ENCODE peak calls at places on chromosomes 1 and 21, in four cellular contexts. One of them, this sample, is unnamed.

GRCh38 chr21:15932681-15933200 is 203.0 kb downstream of the USP25 start:
- DNase-seq in fibroblast of lung: no peak
- DNase-seq in GM23248: no peak
- DNase-seq in HepG2: no peak
- DNase-seq in this sample: no peak

GRCh38 chr1:228929476-228930027 is 194.3 kb downstream of the RHOU start:
- DNase-seq in HepG2: no peak
- DNase-seq in fibroblast of lung: no peak
- DNase-seq in GM23248: no peak
- DNase-seq in this sample: no peak

GRCh38 chr21:15722591-15723324 is 7.0 kb upstream of the USP25 start:
- DNase-seq in HepG2: no peak
- DNase-seq in fibroblast of lung: no peak
- DNase-seq in GM23248: no peak
- DNase-seq in this sample: no peak

GRCh38 chr1:12428334-12428733 is 189.7 kb downstream of the DHRS3 start:
- DNase-seq in GM23248: no peak
- DNase-seq in fibroblast of lung: no peak
- DNase-seq in HepG2: no peak
- DNase-seq in this sample: no peak

GRCh38 chr1:111214086-111214801 is 13.3 kb upstream of the CHI3L2 start:
- DNase-seq in fibroblast of lung: no peak
- DNase-seq in HepG2: no peak
- DNase-seq in GM23248: no peak
- DNase-seq in this sample: no peak

GRCh38 chr1:115337633-115338456 is at the start of gene NGF:
- DNase-seq in HepG2: no peak
- DNase-seq in GM23248: peak
- DNase-seq in fibroblast of lung: peak
- DNase-seq in this sample: peak

GRCh38 chr1:67560580-67561285 is 124.3 kb upstream of the GADD45A start:
- DNase-seq in fibroblast of lung: no peak
- DNase-seq in GM23248: peak
- DNase-seq in HepG2: no peak
- DNase-seq in this sample: no peak

GRCh38 chr1:83026745-83027144 is 972.2 kb downstream of the TTLL7 start:
- DNase-seq in fibroblast of lung: peak
- DNase-seq in HepG2: no peak
- DNase-seq in GM23248: peak
- DNase-seq in this sample: no peak

GRCh38 chr1:38064232-38064903 is 17.8 kb upstream of the POU3F1 start:
- DNase-seq in fibroblast of lung: peak
- DNase-seq in HepG2: no peak
- DNase-seq in GM23248: peak
- DNase-seq in this sample: peak

GRCh38 chr1:119372493-119373086 is 4.0 kb downstream of the HAO2 start:
- DNase-seq in fibroblast of lung: peak
- DNase-seq in GM23248: peak
- DNase-seq in HepG2: peak
- DNase-seq in this sample: peak

GRCh38 chr1:151995774-151996173 is 2.1 kb upstream of the S100A10 start:
- DNase-seq in HepG2: no peak
- DNase-seq in fibroblast of lung: peak
- DNase-seq in GM23248: peak
- DNase-seq in this sample: no peak

GRCh38 chr1:234958066-234958701 is 170.5 kb downstream of the TOMM20 start:
- DNase-seq in HepG2: peak
- DNase-seq in fibroblast of lung: no peak
- DNase-seq in GM23248: no peak
- DNase-seq in this sample: no peak

GRCh38 chr1:171583581-171584194 is 38.4 kb upstream of the MYOCOS start:
- DNase-seq in HepG2: no peak
- DNase-seq in fibroblast of lung: no peak
- DNase-seq in GM23248: peak
- DNase-seq in this sample: no peak

GRCh38 chr1:206001476-206001888 is 1.7 kb downstream of the RAB7B start:
- DNase-seq in fibroblast of lung: peak
- DNase-seq in HepG2: no peak
- DNase-seq in GM23248: peak
- DNase-seq in this sample: no peak

GRCh38 chr1:14522331-14523241 is 75.9 kb upstream of the KAZN start:
- DNase-seq in fibroblast of lung: peak
- DNase-seq in GM23248: peak
- DNase-seq in HepG2: no peak
- DNase-seq in this sample: peak

GRCh38 chr1:110588486-110588885 is 17.7 kb downstream of the KCNA2 start:
- DNase-seq in HepG2: no peak
- DNase-seq in GM23248: no peak
- DNase-seq in fibroblast of lung: no peak
- DNase-seq in this sample: no peak

DNA sequence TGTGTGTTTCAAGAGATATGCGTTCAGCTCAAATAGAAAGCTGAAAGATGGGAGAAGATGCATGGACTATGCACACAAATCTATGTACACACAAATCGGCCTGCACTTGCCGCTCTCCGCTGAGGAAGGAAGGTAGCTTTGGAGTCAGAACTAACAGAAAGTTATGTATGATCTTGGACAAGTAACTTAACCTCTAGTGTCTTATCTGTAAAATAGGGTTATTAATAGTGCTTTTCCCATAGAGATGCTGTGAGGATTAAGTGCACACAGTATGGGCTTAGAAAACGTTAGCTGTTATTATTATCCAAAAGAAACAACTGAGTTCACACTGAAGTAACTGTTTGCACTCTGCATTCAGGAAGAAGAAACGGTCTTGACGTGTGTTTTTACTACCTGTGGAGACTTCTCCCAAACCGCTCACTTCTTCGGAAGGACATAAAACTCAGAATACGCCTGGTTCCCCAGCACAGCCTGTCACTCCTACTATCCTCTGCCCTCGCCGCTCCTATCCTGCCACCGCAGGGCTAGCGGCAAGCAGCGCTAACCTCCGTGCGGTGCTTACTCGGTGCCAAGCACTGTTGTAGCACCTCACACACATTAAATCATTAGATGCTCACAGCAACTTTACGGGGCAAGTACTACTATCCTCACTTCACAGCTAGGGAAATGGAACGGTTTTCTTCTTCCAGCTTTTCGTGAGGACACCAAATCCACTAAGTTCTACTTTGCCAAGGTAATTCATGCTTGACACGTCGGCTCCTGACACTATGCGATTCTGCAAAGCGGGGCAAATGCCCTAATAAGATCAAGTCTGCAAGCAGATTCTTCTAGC is 1.3 kb downstream of the TGFBR3 start:
- DNase-seq in GM23248: peak
- DNase-seq in fibroblast of lung: peak
- DNase-seq in HepG2: peak
- DNase-seq in this sample: peak
- TF ChIP-seq EZH2 in GM23248: no peak
- TF ChIP-seq EZH2 in fibroblast of lung: no peak
- TF ChIP-seq EZH2 in HepG2: no peak
- TF ChIP-seq EZH2 in this sample: peak

GRCh38 chr21:25638634-25639166 is 358 bp upstream of the JAM2 start:
- DNase-seq in HepG2: no peak
- DNase-seq in GM23248: peak
- DNase-seq in fibroblast of lung: peak
- DNase-seq in this sample: no peak
- TF ChIP-seq EZH2 in HepG2: no peak
- TF ChIP-seq EZH2 in GM23248: no peak
- TF ChIP-seq EZH2 in fibroblast of lung: no peak
- TF ChIP-seq EZH2 in this sample: no peak

GRCh38 chr1:197918815-197919522 is 1.8 kb downstream of the LHX9 start:
- DNase-seq in fibroblast of lung: no peak
- DNase-seq in HepG2: no peak
- DNase-seq in GM23248: no peak
- DNase-seq in this sample: peak
- TF ChIP-seq EZH2 in fibroblast of lung: peak
- TF ChIP-seq EZH2 in HepG2: peak
- TF ChIP-seq EZH2 in GM23248: peak
- TF ChIP-seq EZH2 in this sample: peak

GRCh38 chr1:165355221-165355976 is 1.1 kb downstream of the LMX1A start:
- DNase-seq in GM23248: no peak
- DNase-seq in fibroblast of lung: no peak
- DNase-seq in HepG2: no peak
- DNase-seq in this sample: peak

GRCh38 chr1:165355977-165356811 is at the start of gene LMX1A:
- DNase-seq in GM23248: peak
- DNase-seq in fibroblast of lung: no peak
- DNase-seq in HepG2: no peak
- DNase-seq in this sample: peak

GRCh38 chr1:165353731-165354671 is 2.5 kb downstream of the LMX1A start:
- DNase-seq in GM23248: no peak
- DNase-seq in fibroblast of lung: no peak
- DNase-seq in HepG2: no peak
- DNase-seq in this sample: peak

GRCh38 chr1:165354739-165355138 is 1.8 kb downstream of the LMX1A start:
- DNase-seq in GM23248: no peak
- DNase-seq in fibroblast of lung: no peak
- DNase-seq in HepG2: no peak
- DNase-seq in this sample: peak

GRCh38 chr1:165356876-165357275 is 361 bp upstream of the LMX1A start:
- DNase-seq in fibroblast of lung: no peak
- DNase-seq in GM23248: no peak
- DNase-seq in HepG2: no peak
- DNase-seq in this sample: peak
- TF ChIP-seq EZH2 in fibroblast of lung: no peak
- TF ChIP-seq EZH2 in GM23248: no peak
- TF ChIP-seq EZH2 in HepG2: no peak
- TF ChIP-seq EZH2 in this sample: no peak

GRCh38 chr1:77891200-77891599 is 2.8 kb downstream of the NEXN start:
- DNase-seq in GM23248: no peak
- DNase-seq in fibroblast of lung: no peak
- DNase-seq in HepG2: no peak
- DNase-seq in this sample: no peak

GRCh38 chr1:77889671-77890070 is 1.2 kb downstream of the NEXN start:
- DNase-seq in fibroblast of lung: peak
- DNase-seq in GM23248: peak
- DNase-seq in HepG2: no peak
- DNase-seq in this sample: no peak

GRCh38 chr1:77888071-77888428 is 374 bp upstream of the NEXN start:
- DNase-seq in HepG2: peak
- DNase-seq in GM23248: peak
- DNase-seq in fibroblast of lung: peak
- DNase-seq in this sample: no peak

GRCh38 chr1:77889240-77889637 is 815 bp downstream of the NEXN start:
- DNase-seq in GM23248: peak
- DNase-seq in fibroblast of lung: peak
- DNase-seq in HepG2: peak
- DNase-seq in this sample: peak

DNA sequence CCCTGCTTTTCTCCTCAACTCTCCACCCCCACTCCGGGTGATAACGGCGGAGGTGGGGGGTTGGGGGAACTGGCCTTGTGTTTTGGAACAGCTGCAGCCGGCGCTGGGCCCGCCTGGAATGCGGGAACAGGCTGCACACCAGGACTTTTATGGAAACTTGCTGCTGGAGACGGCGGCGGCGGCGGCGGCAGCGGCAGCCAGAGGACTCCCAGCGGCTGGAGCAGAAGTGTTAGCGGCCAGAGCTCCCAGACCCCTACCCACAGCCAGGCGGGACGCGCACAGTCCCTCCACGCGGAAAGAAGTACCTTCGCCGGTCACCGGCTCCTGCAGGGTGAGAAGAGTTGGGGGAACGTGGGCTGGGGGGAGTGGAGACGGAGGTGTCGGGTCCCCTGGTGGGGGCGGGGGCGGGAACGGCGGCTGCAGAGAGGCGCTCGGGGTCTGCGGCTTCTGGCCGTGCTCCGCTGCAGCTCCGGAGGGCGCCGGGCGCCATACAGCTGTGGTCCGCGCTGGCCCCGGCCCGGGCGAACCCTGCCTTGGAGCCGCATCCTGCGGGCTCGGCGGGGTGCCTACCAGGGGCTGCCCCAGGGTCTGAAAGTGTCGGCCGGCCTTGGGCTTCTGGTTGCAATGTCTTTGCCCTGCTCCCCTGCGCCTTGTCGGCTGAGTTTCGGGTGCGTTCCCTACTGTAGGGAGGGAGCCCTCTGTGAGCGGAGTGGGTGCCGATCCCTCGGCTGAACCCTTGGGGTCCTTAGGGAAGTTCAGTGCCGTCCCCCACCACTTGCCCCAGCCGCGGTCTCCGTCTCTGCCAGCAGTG is at the start of gene NEXN:
- DNase-seq in GM23248: peak
- DNase-seq in HepG2: peak
- DNase-seq in fibroblast of lung: peak
- DNase-seq in this sample: peak
- TF ChIP-seq EZH2 in GM23248: no peak
- TF ChIP-seq EZH2 in HepG2: no peak
- TF ChIP-seq EZH2 in fibroblast of lung: no peak
- TF ChIP-seq EZH2 in this sample: no peak

GRCh38 chr1:156388814-156389137 is 19.8 kb downstream of the RHBG start:
- DNase-seq in HepG2: no peak
- DNase-seq in fibroblast of lung: no peak
- DNase-seq in GM23248: no peak
- DNase-seq in this sample: no peak
- TF ChIP-seq EZH2 in HepG2: no peak
- TF ChIP-seq EZH2 in fibroblast of lung: peak
- TF ChIP-seq EZH2 in GM23248: no peak
- TF ChIP-seq EZH2 in this sample: no peak

DNA sequence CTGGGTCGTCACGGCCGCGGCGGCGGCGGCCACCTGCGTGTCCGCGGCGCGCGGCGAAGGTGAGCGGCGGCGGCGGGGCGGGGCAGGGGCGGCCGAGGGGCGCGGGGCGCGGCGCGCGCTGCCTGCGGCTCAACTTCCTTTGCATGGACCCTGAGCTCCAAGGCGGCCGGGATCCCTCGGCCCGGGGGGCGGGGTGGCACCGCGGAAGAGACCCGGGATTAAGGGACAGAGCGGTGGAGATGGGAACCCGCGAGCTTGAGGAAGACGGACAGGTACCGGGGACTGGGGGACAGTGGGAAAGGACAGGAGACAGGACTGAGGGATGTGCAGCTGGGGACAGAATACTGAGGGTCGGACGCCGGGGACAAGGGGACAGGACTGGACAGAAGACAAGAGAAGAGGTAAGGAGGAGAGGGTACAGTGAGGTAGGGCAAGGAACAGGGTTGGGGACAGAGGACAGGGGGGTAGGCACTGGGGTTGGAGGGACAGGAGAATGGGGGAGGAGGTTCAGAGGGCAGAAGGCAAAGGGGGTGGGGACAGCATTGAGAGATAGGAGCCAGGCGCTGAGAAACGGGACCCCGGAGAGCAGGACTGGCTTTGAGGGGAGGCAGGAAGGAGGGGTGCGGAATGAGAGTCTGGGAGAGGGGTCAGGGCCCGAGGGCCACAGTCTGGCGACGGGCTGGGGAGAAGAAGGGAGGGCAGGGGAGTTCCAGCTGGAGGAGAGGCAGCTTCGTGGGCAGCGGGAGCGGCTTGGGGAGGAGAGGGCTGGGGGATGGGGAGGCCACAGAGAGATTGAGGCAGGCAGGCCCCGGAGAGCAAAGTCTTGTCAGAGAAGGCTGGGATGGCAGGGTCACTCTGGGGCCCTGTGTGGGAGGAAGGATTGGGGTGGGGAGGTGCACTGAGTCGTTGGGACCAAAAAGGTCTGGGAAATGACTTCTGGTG is 653 bp downstream of the EPHA8 start:
- DNase-seq in GM23248: no peak
- DNase-seq in HepG2: no peak
- DNase-seq in fibroblast of lung: no peak
- DNase-seq in this sample: peak
- TF ChIP-seq EZH2 in GM23248: peak
- TF ChIP-seq EZH2 in HepG2: no peak
- TF ChIP-seq EZH2 in fibroblast of lung: peak
- TF ChIP-seq EZH2 in this sample: peak